ENCODE peak calls at places on chromosomes 12 and 14, in five cellular contexts. G is cardiac fibroblast; M is naive thymus-derived CD8-positive, alpha-beta T cell; F is caudate nucleus; L is stimulated activated CD8-positive, alpha-beta memory T cell treated with anti-CD3 and anti-CD28 coated beads, Interleukin-7, amount 100 ng/mL, for 24 hours. N is an unnamed sample.
A peak's percentile ranks its signal among the peaks of the same experiment; 100 is the strongest.

GRCh38 chr12:54749191-54749818 is 101.1 kb upstream of the DCD start:
- DNase-seq in G (peak; percentile 68), M (peak; percentile 66), F (no peak), L (no peak), N (no peak)

GRCh38 chr14:63542231-63542999 is 762 bp downstream of the PPP2R5E start:
- DNase-seq in G (peak; percentile 26), M (no peak), F (peak; percentile 64), L (no peak), N (peak; percentile 10)

GRCh38 chr12:50224026-50224692 is 57.0 kb upstream of the CERS5 start:
- DNase-seq in G (peak; percentile 50), M (peak; percentile 73), F (no peak), L (no peak), N (no peak)

GRCh38 chr14:70714055-70714550 is 72.4 kb downstream of the TTC9 start:
- DNase-seq in G (peak; percentile 71), M (peak; percentile 77), F (no peak), L (peak; percentile 5), N (peak; percentile 50)

GRCh38 chr14:103188691-103189480 is 65.6 kb downstream of the TNFAIP2 start:
- DNase-seq in G (no peak), M (no peak), F (no peak), L (no peak), N (peak; percentile 9)

GRCh38 chr12:6430124-6430989 is 14.4 kb upstream of the CD27 start:
- DNase-seq in G (peak; percentile 99), M (no peak), F (peak; percentile 23), L (no peak), N (no peak)

GRCh38 chr12:51187370-51187987 is 14.5 kb upstream of the TFCP2 start:
- DNase-seq in G (no peak), M (no peak), F (no peak), L (no peak), N (no peak)

GRCh38 chr14:60233251-60233650 is 15.8 kb upstream of the PPM1A start:
- DNase-seq in G (no peak), M (no peak), F (no peak), L (no peak), N (no peak)

GRCh38 chr12:495466-495865 is 35.7 kb downstream of the B4GALNT3 start:
- DNase-seq in G (no peak), M (no peak), F (no peak), L (no peak), N (no peak)

GRCh38 chr12:40054554-40055226 is 51.2 kb downstream of the SLC2A13 start:
- DNase-seq in G (peak; percentile 93), M (no peak), F (no peak), L (no peak), N (peak; percentile 24)

GRCh38 chr12:53561590-53561953 is 54.3 kb upstream of the NPFF start:
- DNase-seq in G (peak; percentile 94), M (no peak), F (no peak), L (no peak), N (no peak)